ENCODE peak calls at places on chromosomes 7 and 10, in ten cellular contexts. One of them, this sample, is unnamed.

GRCh38 chr10:62250594-62251198 is 17.9 kb downstream of the RTKN2 start:
- DNase-seq in NCI-H1694: no peak
- DNase-seq in right cardiac atrium: no peak
- DNase-seq in stimulated activated CD8-positive, alpha-beta memory T cell treated with anti-CD3 and anti-CD28 coated beads, Interleukin-12 subunit alpha, Interleukin-12 subunit beta, amount 100 ng/mL, for 1 hour: no peak
- DNase-seq in pons: no peak
- DNase-seq in gastrocnemius medialis: no peak
- DNase-seq in T-helper 2 cell: no peak
- DNase-seq in lower leg skin: no peak
- DNase-seq in NCI-H2081: no peak
- DNase-seq in HTR-8/SVneo: no peak
- DNase-seq in this sample: no peak

GRCh38 chr7:100465702-100466311 is 1.7 kb upstream of the SPACDR start:
- DNase-seq in lower leg skin: no peak
- DNase-seq in NCI-H1694: peak
- DNase-seq in HTR-8/SVneo: peak
- DNase-seq in T-helper 2 cell: no peak
- DNase-seq in gastrocnemius medialis: no peak
- DNase-seq in stimulated activated CD8-positive, alpha-beta memory T cell treated with anti-CD3 and anti-CD28 coated beads, Interleukin-12 subunit alpha, Interleukin-12 subunit beta, amount 100 ng/mL, for 1 hour: no peak
- DNase-seq in right cardiac atrium: peak
- DNase-seq in pons: peak
- DNase-seq in NCI-H2081: peak
- DNase-seq in this sample: no peak

GRCh38 chr7:138460649-138461607 is 869 bp downstream of the TRIM24 start:
- DNase-seq in lower leg skin: peak
- DNase-seq in T-helper 2 cell: peak
- DNase-seq in HTR-8/SVneo: peak
- DNase-seq in gastrocnemius medialis: peak
- DNase-seq in NCI-H1694: no peak
- DNase-seq in NCI-H2081: peak
- DNase-seq in stimulated activated CD8-positive, alpha-beta memory T cell treated with anti-CD3 and anti-CD28 coated beads, Interleukin-12 subunit alpha, Interleukin-12 subunit beta, amount 100 ng/mL, for 1 hour: peak
- DNase-seq in pons: peak
- DNase-seq in right cardiac atrium: peak
- DNase-seq in this sample: peak

GRCh38 chr10:110208614-110209398 is 1.4 kb downstream of the MXI1 start:
- DNase-seq in NCI-H1694: no peak
- DNase-seq in right cardiac atrium: peak
- DNase-seq in stimulated activated CD8-positive, alpha-beta memory T cell treated with anti-CD3 and anti-CD28 coated beads, Interleukin-12 subunit alpha, Interleukin-12 subunit beta, amount 100 ng/mL, for 1 hour: no peak
- DNase-seq in lower leg skin: no peak
- DNase-seq in gastrocnemius medialis: peak
- DNase-seq in pons: no peak
- DNase-seq in HTR-8/SVneo: no peak
- DNase-seq in T-helper 2 cell: no peak
- DNase-seq in NCI-H2081: no peak
- DNase-seq in this sample: peak

GRCh38 chr10:110774069-110775021 is 97.4 kb upstream of the PDCD4 start:
- DNase-seq in gastrocnemius medialis: no peak
- DNase-seq in T-helper 2 cell: no peak
- DNase-seq in NCI-H1694: no peak
- DNase-seq in HTR-8/SVneo: peak
- DNase-seq in lower leg skin: no peak
- DNase-seq in NCI-H2081: no peak
- DNase-seq in stimulated activated CD8-positive, alpha-beta memory T cell treated with anti-CD3 and anti-CD28 coated beads, Interleukin-12 subunit alpha, Interleukin-12 subunit beta, amount 100 ng/mL, for 1 hour: no peak
- DNase-seq in right cardiac atrium: no peak
- DNase-seq in pons: no peak
- DNase-seq in this sample: no peak

GRCh38 chr10:125881192-125881591 is at the start of gene DHX32:
- DNase-seq in T-helper 2 cell: no peak
- DNase-seq in stimulated activated CD8-positive, alpha-beta memory T cell treated with anti-CD3 and anti-CD28 coated beads, Interleukin-12 subunit alpha, Interleukin-12 subunit beta, amount 100 ng/mL, for 1 hour: no peak
- DNase-seq in NCI-H2081: no peak
- DNase-seq in HTR-8/SVneo: no peak
- DNase-seq in NCI-H1694: no peak
- DNase-seq in lower leg skin: no peak
- DNase-seq in right cardiac atrium: no peak
- DNase-seq in pons: no peak
- DNase-seq in gastrocnemius medialis: no peak
- DNase-seq in this sample: no peak

GRCh38 chr7:192035-192649 is at the start of gene FAM20C:
- DNase-seq in T-helper 2 cell: peak
- DNase-seq in stimulated activated CD8-positive, alpha-beta memory T cell treated with anti-CD3 and anti-CD28 coated beads, Interleukin-12 subunit alpha, Interleukin-12 subunit beta, amount 100 ng/mL, for 1 hour: peak
- DNase-seq in gastrocnemius medialis: peak
- DNase-seq in lower leg skin: peak
- DNase-seq in HTR-8/SVneo: peak
- DNase-seq in right cardiac atrium: peak
- DNase-seq in pons: peak
- DNase-seq in NCI-H2081: peak
- DNase-seq in NCI-H1694: peak
- DNase-seq in this sample: peak

GRCh38 chr10:63744060-63744941 is 223.1 kb downstream of the REEP3 start:
- DNase-seq in HTR-8/SVneo: no peak
- DNase-seq in right cardiac atrium: no peak
- DNase-seq in stimulated activated CD8-positive, alpha-beta memory T cell treated with anti-CD3 and anti-CD28 coated beads, Interleukin-12 subunit alpha, Interleukin-12 subunit beta, amount 100 ng/mL, for 1 hour: no peak
- DNase-seq in gastrocnemius medialis: no peak
- DNase-seq in T-helper 2 cell: no peak
- DNase-seq in NCI-H1694: no peak
- DNase-seq in lower leg skin: no peak
- DNase-seq in NCI-H2081: no peak
- DNase-seq in pons: no peak
- DNase-seq in this sample: no peak

GRCh38 chr10:92544296-92544695 is 29.6 kb downstream of the IDE start:
- DNase-seq in stimulated activated CD8-positive, alpha-beta memory T cell treated with anti-CD3 and anti-CD28 coated beads, Interleukin-12 subunit alpha, Interleukin-12 subunit beta, amount 100 ng/mL, for 1 hour: no peak
- DNase-seq in lower leg skin: no peak
- DNase-seq in pons: no peak
- DNase-seq in T-helper 2 cell: no peak
- DNase-seq in gastrocnemius medialis: no peak
- DNase-seq in NCI-H2081: no peak
- DNase-seq in HTR-8/SVneo: no peak
- DNase-seq in right cardiac atrium: no peak
- DNase-seq in NCI-H1694: no peak
- DNase-seq in this sample: no peak

GRCh38 chr10:6020806-6021205 is 41.4 kb downstream of the IL2RA start:
- DNase-seq in lower leg skin: peak
- DNase-seq in pons: peak
- DNase-seq in NCI-H1694: no peak
- DNase-seq in right cardiac atrium: no peak
- DNase-seq in T-helper 2 cell: no peak
- DNase-seq in HTR-8/SVneo: no peak
- DNase-seq in stimulated activated CD8-positive, alpha-beta memory T cell treated with anti-CD3 and anti-CD28 coated beads, Interleukin-12 subunit alpha, Interleukin-12 subunit beta, amount 100 ng/mL, for 1 hour: no peak
- DNase-seq in NCI-H2081: no peak
- DNase-seq in gastrocnemius medialis: peak
- DNase-seq in this sample: no peak

GRCh38 chr7:122975341-122975740 is 20.2 kb downstream of the TAS2R16 start:
- DNase-seq in pons: no peak
- DNase-seq in right cardiac atrium: no peak
- DNase-seq in NCI-H1694: no peak
- DNase-seq in T-helper 2 cell: no peak
- DNase-seq in stimulated activated CD8-positive, alpha-beta memory T cell treated with anti-CD3 and anti-CD28 coated beads, Interleukin-12 subunit alpha, Interleukin-12 subunit beta, amount 100 ng/mL, for 1 hour: no peak
- DNase-seq in lower leg skin: no peak
- DNase-seq in HTR-8/SVneo: no peak
- DNase-seq in NCI-H2081: no peak
- DNase-seq in gastrocnemius medialis: no peak
- DNase-seq in this sample: no peak

GRCh38 chr10:102413053-102413705 is 5.4 kb downstream of the PSD start:
- DNase-seq in stimulated activated CD8-positive, alpha-beta memory T cell treated with anti-CD3 and anti-CD28 coated beads, Interleukin-12 subunit alpha, Interleukin-12 subunit beta, amount 100 ng/mL, for 1 hour: no peak
- DNase-seq in right cardiac atrium: no peak
- DNase-seq in HTR-8/SVneo: no peak
- DNase-seq in lower leg skin: no peak
- DNase-seq in T-helper 2 cell: no peak
- DNase-seq in pons: no peak
- DNase-seq in gastrocnemius medialis: no peak
- DNase-seq in NCI-H2081: peak
- DNase-seq in NCI-H1694: peak
- DNase-seq in this sample: no peak

GRCh38 chr7:27547401-27547800 is 115.3 kb downstream of the HIBADH start:
- DNase-seq in right cardiac atrium: no peak
- DNase-seq in NCI-H2081: no peak
- DNase-seq in HTR-8/SVneo: no peak
- DNase-seq in stimulated activated CD8-positive, alpha-beta memory T cell treated with anti-CD3 and anti-CD28 coated beads, Interleukin-12 subunit alpha, Interleukin-12 subunit beta, amount 100 ng/mL, for 1 hour: no peak
- DNase-seq in NCI-H1694: no peak
- DNase-seq in gastrocnemius medialis: no peak
- DNase-seq in T-helper 2 cell: no peak
- DNase-seq in pons: no peak
- DNase-seq in lower leg skin: no peak
- DNase-seq in this sample: no peak

GRCh38 chr10:37732685-37733084 is 124.7 kb downstream of the ZNF248 start:
- DNase-seq in NCI-H1694: no peak
- DNase-seq in stimulated activated CD8-positive, alpha-beta memory T cell treated with anti-CD3 and anti-CD28 coated beads, Interleukin-12 subunit alpha, Interleukin-12 subunit beta, amount 100 ng/mL, for 1 hour: no peak
- DNase-seq in HTR-8/SVneo: no peak
- DNase-seq in pons: no peak
- DNase-seq in NCI-H2081: no peak
- DNase-seq in gastrocnemius medialis: no peak
- DNase-seq in right cardiac atrium: no peak
- DNase-seq in lower leg skin: no peak
- DNase-seq in T-helper 2 cell: no peak
- DNase-seq in this sample: no peak

GRCh38 chr7:20268832-20269231 is 51.6 kb upstream of the MACC1 start:
- DNase-seq in NCI-H1694: no peak
- DNase-seq in HTR-8/SVneo: no peak
- DNase-seq in stimulated activated CD8-positive, alpha-beta memory T cell treated with anti-CD3 and anti-CD28 coated beads, Interleukin-12 subunit alpha, Interleukin-12 subunit beta, amount 100 ng/mL, for 1 hour: no peak
- DNase-seq in NCI-H2081: no peak
- DNase-seq in pons: no peak
- DNase-seq in right cardiac atrium: no peak
- DNase-seq in T-helper 2 cell: no peak
- DNase-seq in gastrocnemius medialis: no peak
- DNase-seq in lower leg skin: no peak
- DNase-seq in this sample: no peak